ENCODE peak calls at places on chromosomes 4 and X, in ten cellular contexts. One of them, this sample, is unnamed.

GRCh38 chr4:44760142-44760898 is 34.0 kb upstream of the GNPDA2 start:
- DNase-seq in CD8-positive, alpha-beta T cell: peak; percentile 6
- DNase-seq in A549: peak; percentile 23
- DNase-seq in aorta: no peak
- DNase-seq in CD4-positive, alpha-beta T cell: no peak
- DNase-seq in HCT116: peak; percentile 19
- DNase-seq in brain microvascular endothelial cell: peak; percentile 7
- DNase-seq in ascending aorta: no peak
- DNase-seq in suprapubic skin: no peak
- DNase-seq in WERI-Rb-1: peak; percentile 12
- DNase-seq in this sample: peak; percentile 26

GRCh38 chr4:86032476-86033022 is 327.3 kb downstream of the MAPK10 start:
- DNase-seq in suprapubic skin: no peak
- DNase-seq in HCT116: no peak
- DNase-seq in WERI-Rb-1: no peak
- DNase-seq in A549: no peak
- DNase-seq in brain microvascular endothelial cell: peak; percentile 79
- DNase-seq in CD4-positive, alpha-beta T cell: no peak
- DNase-seq in CD8-positive, alpha-beta T cell: no peak
- DNase-seq in ascending aorta: peak; percentile 77
- DNase-seq in aorta: no peak
- DNase-seq in this sample: no peak

GRCh38 chr4:82201805-82202636 is 171.8 kb downstream of the HNRNPD start:
- DNase-seq in aorta: no peak
- DNase-seq in HCT116: peak; percentile 36
- DNase-seq in CD4-positive, alpha-beta T cell: peak; percentile 29
- DNase-seq in ascending aorta: no peak
- DNase-seq in brain microvascular endothelial cell: peak; percentile 55
- DNase-seq in A549: peak; percentile 40
- DNase-seq in WERI-Rb-1: peak; percentile 77
- DNase-seq in suprapubic skin: no peak
- DNase-seq in CD8-positive, alpha-beta T cell: peak; percentile 37
- DNase-seq in this sample: peak; percentile 57

GRCh38 chr4:169270810-169271691 is at the start of gene SH3RF1:
- DNase-seq in ascending aorta: peak; percentile 95
- DNase-seq in brain microvascular endothelial cell: peak; percentile 73
- DNase-seq in WERI-Rb-1: peak; percentile 91
- DNase-seq in A549: peak; percentile 80
- DNase-seq in HCT116: no peak
- DNase-seq in CD4-positive, alpha-beta T cell: no peak
- DNase-seq in aorta: peak; percentile 96
- DNase-seq in suprapubic skin: peak; percentile 90
- DNase-seq in CD8-positive, alpha-beta T cell: peak; percentile 15
- DNase-seq in this sample: no peak

GRCh38 chrX:132615396-132616131 is 126.7 kb upstream of the MBNL3 start:
- DNase-seq in brain microvascular endothelial cell: peak; percentile 34
- DNase-seq in A549: peak; percentile 26
- DNase-seq in CD8-positive, alpha-beta T cell: peak; percentile 39
- DNase-seq in WERI-Rb-1: peak; percentile 56
- DNase-seq in aorta: no peak
- DNase-seq in HCT116: peak; percentile 29
- DNase-seq in ascending aorta: no peak
- DNase-seq in CD4-positive, alpha-beta T cell: peak; percentile 8
- DNase-seq in suprapubic skin: no peak
- DNase-seq in this sample: peak; percentile 5

GRCh38 chr4:152259866-152260265 is 276.0 kb downstream of the FBXW7 start:
- DNase-seq in brain microvascular endothelial cell: no peak
- DNase-seq in aorta: no peak
- DNase-seq in A549: no peak
- DNase-seq in HCT116: no peak
- DNase-seq in WERI-Rb-1: no peak
- DNase-seq in CD4-positive, alpha-beta T cell: no peak
- DNase-seq in CD8-positive, alpha-beta T cell: no peak
- DNase-seq in ascending aorta: no peak
- DNase-seq in suprapubic skin: no peak
- DNase-seq in this sample: no peak

GRCh38 chr4:98522603-98523395 is 135.6 kb downstream of the TSPAN5 start:
- DNase-seq in ascending aorta: no peak
- DNase-seq in CD8-positive, alpha-beta T cell: no peak
- DNase-seq in CD4-positive, alpha-beta T cell: no peak
- DNase-seq in HCT116: peak; percentile 87
- DNase-seq in WERI-Rb-1: no peak
- DNase-seq in brain microvascular endothelial cell: peak; percentile 92
- DNase-seq in A549: peak; percentile 38
- DNase-seq in suprapubic skin: no peak
- DNase-seq in aorta: no peak
- DNase-seq in this sample: no peak

GRCh38 chr4:15470149-15470520 is 453 bp downstream of the CC2D2A start:
- DNase-seq in A549: no peak
- DNase-seq in aorta: no peak
- DNase-seq in suprapubic skin: no peak
- DNase-seq in HCT116: no peak
- DNase-seq in brain microvascular endothelial cell: no peak
- DNase-seq in CD4-positive, alpha-beta T cell: no peak
- DNase-seq in ascending aorta: no peak
- DNase-seq in CD8-positive, alpha-beta T cell: no peak
- DNase-seq in WERI-Rb-1: no peak
- DNase-seq in this sample: no peak

GRCh38 chr4:85209161-85209560 is 242.7 kb upstream of the WDFY3 start:
- DNase-seq in brain microvascular endothelial cell: no peak
- DNase-seq in ascending aorta: no peak
- DNase-seq in suprapubic skin: no peak
- DNase-seq in CD4-positive, alpha-beta T cell: no peak
- DNase-seq in CD8-positive, alpha-beta T cell: no peak
- DNase-seq in aorta: no peak
- DNase-seq in HCT116: peak; percentile 26
- DNase-seq in A549: no peak
- DNase-seq in WERI-Rb-1: no peak
- DNase-seq in this sample: no peak

GRCh38 chr4:128700659-128701350 is 108.7 kb upstream of the JADE1 start:
- DNase-seq in A549: no peak
- DNase-seq in suprapubic skin: no peak
- DNase-seq in WERI-Rb-1: no peak
- DNase-seq in CD4-positive, alpha-beta T cell: no peak
- DNase-seq in ascending aorta: no peak
- DNase-seq in CD8-positive, alpha-beta T cell: no peak
- DNase-seq in aorta: no peak
- DNase-seq in brain microvascular endothelial cell: no peak
- DNase-seq in HCT116: no peak
- DNase-seq in this sample: no peak

GRCh38 chrX:6432211-6432610 is 102.7 kb downstream of the VCX3A start:
- DNase-seq in brain microvascular endothelial cell: no peak
- DNase-seq in WERI-Rb-1: no peak
- DNase-seq in ascending aorta: no peak
- DNase-seq in CD8-positive, alpha-beta T cell: no peak
- DNase-seq in suprapubic skin: no peak
- DNase-seq in CD4-positive, alpha-beta T cell: no peak
- DNase-seq in HCT116: no peak
- DNase-seq in A549: no peak
- DNase-seq in aorta: no peak
- DNase-seq in this sample: no peak

GRCh38 chr4:40335508-40335860 is 351 bp downstream of the CHRNA9 start:
- DNase-seq in ascending aorta: no peak
- DNase-seq in CD4-positive, alpha-beta T cell: no peak
- DNase-seq in CD8-positive, alpha-beta T cell: no peak
- DNase-seq in HCT116: no peak
- DNase-seq in brain microvascular endothelial cell: peak; percentile 33
- DNase-seq in suprapubic skin: no peak
- DNase-seq in aorta: no peak
- DNase-seq in A549: peak; percentile 43
- DNase-seq in WERI-Rb-1: peak; percentile 58
- DNase-seq in this sample: no peak

GRCh38 chr4:141534985-141535384 is 101.4 kb upstream of the IL15 start:
- DNase-seq in ascending aorta: no peak
- DNase-seq in aorta: no peak
- DNase-seq in A549: no peak
- DNase-seq in suprapubic skin: no peak
- DNase-seq in brain microvascular endothelial cell: peak; percentile 20
- DNase-seq in CD4-positive, alpha-beta T cell: no peak
- DNase-seq in WERI-Rb-1: no peak
- DNase-seq in CD8-positive, alpha-beta T cell: no peak
- DNase-seq in HCT116: no peak
- DNase-seq in this sample: no peak

GRCh38 chrX:24117288-24117687 is 32.2 kb upstream of the ZFX start:
- DNase-seq in suprapubic skin: no peak
- DNase-seq in ascending aorta: no peak
- DNase-seq in WERI-Rb-1: no peak
- DNase-seq in CD8-positive, alpha-beta T cell: no peak
- DNase-seq in CD4-positive, alpha-beta T cell: no peak
- DNase-seq in aorta: no peak
- DNase-seq in brain microvascular endothelial cell: peak; percentile 43
- DNase-seq in HCT116: no peak
- DNase-seq in A549: peak; percentile 42
- DNase-seq in this sample: no peak

DNA sequence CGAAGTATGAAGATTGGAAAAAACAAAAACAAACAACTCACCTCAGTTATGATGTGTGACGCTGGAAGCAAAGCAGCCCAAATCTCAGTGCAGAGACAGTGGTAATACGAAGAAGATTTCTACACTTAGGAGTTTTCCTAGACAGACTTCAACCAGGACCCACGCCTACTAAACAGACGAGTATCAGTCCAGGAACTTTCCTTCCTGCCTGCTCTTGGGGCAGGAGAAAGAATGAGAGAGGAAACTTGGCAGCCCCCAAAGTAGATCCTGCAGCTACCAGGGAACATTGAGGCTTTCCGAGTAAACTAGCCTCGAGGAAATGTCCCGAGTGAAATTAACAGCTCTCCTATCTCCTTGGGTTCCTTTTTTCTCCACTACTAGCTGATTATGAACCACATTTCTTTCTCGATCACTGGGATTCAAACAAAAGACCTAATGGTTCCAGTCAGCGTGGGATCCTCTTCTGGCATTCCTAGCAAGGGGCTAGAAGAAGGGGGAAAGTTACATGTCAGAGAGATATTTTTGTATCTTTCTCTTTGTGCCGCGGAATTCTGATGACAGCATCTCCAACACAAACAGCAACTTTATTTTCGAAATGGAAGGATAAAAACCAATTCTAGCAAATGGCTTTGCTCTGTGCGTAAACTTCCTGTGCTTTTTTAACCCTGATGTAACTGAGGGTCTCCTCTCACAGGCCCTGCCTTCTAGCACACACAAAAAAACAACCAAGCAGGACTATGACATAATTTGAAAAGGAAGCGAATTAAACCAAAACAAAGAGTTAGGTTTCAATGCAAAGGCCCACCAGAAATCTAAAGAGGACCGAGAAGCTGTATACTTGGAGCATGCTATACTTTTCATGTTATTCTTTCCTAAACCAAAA is 53.2 kb downstream of the PPM1K start:
- DNase-seq in WERI-Rb-1: no peak
- DNase-seq in aorta: no peak
- DNase-seq in HCT116: no peak
- DNase-seq in suprapubic skin: no peak
- DNase-seq in brain microvascular endothelial cell: peak; percentile 10
- DNase-seq in CD4-positive, alpha-beta T cell: no peak
- DNase-seq in A549: no peak
- DNase-seq in CD8-positive, alpha-beta T cell: no peak
- DNase-seq in ascending aorta: no peak
- DNase-seq in this sample: peak; percentile 22
- H3K27ac ChIP-seq in WERI-Rb-1: no peak overlapping the region
- H3K27ac ChIP-seq in aorta: peak overlapping the region; percentile 42
- H3K27ac ChIP-seq in HCT116: no peak overlapping the region
- H3K27ac ChIP-seq in suprapubic skin: no peak overlapping the region
- H3K27ac ChIP-seq in brain microvascular endothelial cell: peak overlapping the region; percentile 48
- H3K27ac ChIP-seq in CD4-positive, alpha-beta T cell: no peak overlapping the region
- H3K27ac ChIP-seq in A549: no peak overlapping the region
- H3K27ac ChIP-seq in CD8-positive, alpha-beta T cell: peak overlapping the region; percentile 41
- H3K27ac ChIP-seq in ascending aorta: peak overlapping the region; percentile 78
- H3K27ac ChIP-seq in this sample: no peak overlapping the region

GRCh38 chr4:122771724-122772123 is 39.2 kb downstream of the BBS12 start:
- DNase-seq in CD4-positive, alpha-beta T cell: no peak
- DNase-seq in CD8-positive, alpha-beta T cell: no peak
- DNase-seq in A549: no peak
- DNase-seq in aorta: no peak
- DNase-seq in WERI-Rb-1: no peak
- DNase-seq in HCT116: no peak
- DNase-seq in suprapubic skin: no peak
- DNase-seq in ascending aorta: no peak
- DNase-seq in brain microvascular endothelial cell: no peak
- DNase-seq in this sample: no peak
- H3K27ac ChIP-seq in CD4-positive, alpha-beta T cell: no peak overlapping the region
- H3K27ac ChIP-seq in CD8-positive, alpha-beta T cell: no peak overlapping the region
- H3K27ac ChIP-seq in A549: no peak overlapping the region
- H3K27ac ChIP-seq in aorta: no peak overlapping the region
- H3K27ac ChIP-seq in WERI-Rb-1: no peak overlapping the region
- H3K27ac ChIP-seq in HCT116: no peak overlapping the region
- H3K27ac ChIP-seq in suprapubic skin: no peak overlapping the region
- H3K27ac ChIP-seq in ascending aorta: no peak overlapping the region
- H3K27ac ChIP-seq in brain microvascular endothelial cell: peak overlapping the region; percentile 6
- H3K27ac ChIP-seq in this sample: no peak overlapping the region

DNA sequence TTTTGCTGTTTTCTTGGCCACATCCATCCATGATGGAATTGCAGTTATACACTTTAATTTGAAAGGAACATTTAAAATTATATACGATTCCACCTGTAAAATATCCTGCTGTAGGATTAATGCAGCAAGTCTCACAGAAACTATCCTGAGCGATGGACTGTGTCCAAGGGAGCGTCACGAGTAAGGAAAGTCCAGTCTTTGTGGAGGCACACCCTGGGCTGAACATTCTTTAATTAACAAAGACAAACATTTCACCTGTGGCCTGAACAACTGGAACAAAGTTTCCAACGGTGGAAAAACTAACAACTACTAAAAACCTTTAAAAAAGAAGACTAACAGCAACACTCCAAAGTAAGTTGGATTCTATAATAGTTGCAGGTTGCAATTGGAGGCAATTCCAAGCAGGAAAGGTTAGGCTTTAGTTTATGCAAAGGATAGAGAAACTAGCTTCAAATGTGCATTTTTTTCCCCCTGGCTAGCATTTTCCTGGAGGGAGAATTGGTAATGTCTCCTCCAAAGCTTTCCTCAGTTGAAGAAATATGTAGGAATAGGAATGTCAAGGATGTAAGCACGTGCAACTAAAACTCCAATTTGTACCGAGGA is 11.0 kb downstream of the EREG start:
- DNase-seq in suprapubic skin: no peak
- DNase-seq in brain microvascular endothelial cell: no peak
- DNase-seq in WERI-Rb-1: no peak
- DNase-seq in CD4-positive, alpha-beta T cell: no peak
- DNase-seq in CD8-positive, alpha-beta T cell: no peak
- DNase-seq in A549: no peak
- DNase-seq in aorta: no peak
- DNase-seq in HCT116: no peak
- DNase-seq in ascending aorta: no peak
- DNase-seq in this sample: no peak
- H3K27ac ChIP-seq in suprapubic skin: no peak overlapping the region
- H3K27ac ChIP-seq in brain microvascular endothelial cell: no peak overlapping the region
- H3K27ac ChIP-seq in WERI-Rb-1: no peak overlapping the region
- H3K27ac ChIP-seq in CD4-positive, alpha-beta T cell: no peak overlapping the region
- H3K27ac ChIP-seq in CD8-positive, alpha-beta T cell: no peak overlapping the region
- H3K27ac ChIP-seq in A549: peak overlapping the region; percentile 79
- H3K27ac ChIP-seq in aorta: no peak overlapping the region
- H3K27ac ChIP-seq in HCT116: peak overlapping the region; percentile 94
- H3K27ac ChIP-seq in ascending aorta: no peak overlapping the region
- H3K27ac ChIP-seq in this sample: no peak overlapping the region

DNA sequence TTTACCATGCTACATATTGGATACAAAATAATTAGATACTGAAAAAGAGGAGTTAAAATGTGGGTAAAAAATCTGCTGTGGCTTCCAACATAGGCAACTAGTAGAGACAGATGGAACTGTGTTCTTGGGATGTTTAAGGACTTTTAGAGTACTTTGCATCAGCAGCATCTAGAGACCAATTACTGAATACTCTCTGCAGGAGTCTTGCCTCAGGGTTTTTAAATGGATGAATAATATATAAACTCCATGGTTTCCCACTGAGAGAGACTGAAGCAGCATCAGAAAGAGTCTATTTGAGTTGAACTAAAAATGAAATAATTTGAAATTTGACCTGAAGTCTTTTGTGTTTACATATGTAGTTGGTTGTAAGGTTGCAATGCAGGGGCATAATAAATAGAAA is 676.7 kb downstream of the GALNTL6 start:
- DNase-seq in HCT116: no peak
- DNase-seq in suprapubic skin: no peak
- DNase-seq in brain microvascular endothelial cell: no peak
- DNase-seq in CD8-positive, alpha-beta T cell: no peak
- DNase-seq in A549: no peak
- DNase-seq in ascending aorta: no peak
- DNase-seq in CD4-positive, alpha-beta T cell: no peak
- DNase-seq in WERI-Rb-1: no peak
- DNase-seq in aorta: no peak
- DNase-seq in this sample: no peak
- H3K27ac ChIP-seq in HCT116: no peak overlapping the region
- H3K27ac ChIP-seq in suprapubic skin: no peak overlapping the region
- H3K27ac ChIP-seq in brain microvascular endothelial cell: no peak overlapping the region
- H3K27ac ChIP-seq in CD8-positive, alpha-beta T cell: no peak overlapping the region
- H3K27ac ChIP-seq in A549: no peak overlapping the region
- H3K27ac ChIP-seq in ascending aorta: no peak overlapping the region
- H3K27ac ChIP-seq in CD4-positive, alpha-beta T cell: no peak overlapping the region
- H3K27ac ChIP-seq in WERI-Rb-1: no peak overlapping the region
- H3K27ac ChIP-seq in aorta: no peak overlapping the region
- H3K27ac ChIP-seq in this sample: no peak overlapping the region

This sample was measured in CD4-positive, CD25-positive, alpha-beta regulatory T cell.